ENCODE peak calls at places on chromosomes 3 and 15, in seven cellular contexts. T, A, N, X, J, H and Q are unnamed samples.

GRCh38 chr15:80839764-80840130 is 60.6 kb downstream of the CEMIP start:
- DNase-seq in T (no peak), A (no peak), X (no peak), H (no peak), N (no peak), J (no peak), Q (no peak)

GRCh38 chr15:81783586-81783985 is 262.2 kb downstream of the MEX3B start:
- DNase-seq in H (no peak), A (no peak), T (no peak), J (no peak), X (no peak), N (no peak), Q (no peak)

GRCh38 chr3:117059054-117059989 is 349.7 kb downstream of the TUSC7 start:
- DNase-seq in T (peak; percentile 54), J (peak; percentile 11), N (no peak), H (peak; percentile 81), A (peak; percentile 27), X (peak; percentile 58), Q (peak; percentile 12)

GRCh38 chr3:149460123-149460522 is 14.4 kb upstream of the TM4SF4 start:
- DNase-seq in N (peak; percentile 65), X (peak; percentile 52), J (no peak), H (no peak), T (no peak), A (no peak), Q (no peak)

GRCh38 chr3:61997112-61997511 is 376.2 kb downstream of the FEZF2 start:
- DNase-seq in T (peak; percentile 27), X (peak; percentile 21), A (peak; percentile 17), N (no peak), J (no peak), H (no peak), Q (no peak)

GRCh38 chr3:115072265-115073008 is 74.7 kb downstream of the ZBTB20 start:
- DNase-seq in A (no peak), H (peak; percentile 15), J (no peak), N (no peak), T (peak; percentile 57), X (peak; percentile 67), Q (no peak)

GRCh38 chr3:41682996-41683395 is 278.9 kb downstream of the ULK4 start:
- DNase-seq in H (no peak), A (no peak), T (peak; percentile 67), J (no peak), X (peak; percentile 54), N (no peak), Q (peak; percentile 5)

GRCh38 chr15:52288051-52288942 is 7.3 kb downstream of the MYO5C start:
- DNase-seq in X (peak; percentile 23), N (peak; percentile 63), H (no peak), J (no peak), T (no peak), A (no peak), Q (no peak)

GRCh38 chr3:27094721-27095120 is 274.5 kb downstream of the NEK10 start:
- DNase-seq in H (no peak), N (no peak), A (peak; percentile 71), X (no peak), T (no peak), J (no peak), Q (peak; percentile 89)

GRCh38 chr15:42215854-42216829 is 8.0 kb upstream of the VPS39 start:
- DNase-seq in A (peak; percentile 1), H (no peak), X (no peak), T (peak; percentile 23), J (no peak), N (no peak), Q (no peak)

GRCh38 chr3:172560026-172560425 is 36.8 kb upstream of the TNFSF10 start:
- DNase-seq in X (no peak), J (no peak), N (no peak), T (peak; percentile 26), H (no peak), A (no peak), Q (no peak)

GRCh38 chr15:90268415-90268814 is 2.9 kb downstream of the NGRN start:
- DNase-seq in H (peak; percentile 1), J (no peak), A (no peak), N (no peak), T (no peak), X (no peak), Q (no peak)

GRCh38 chr15:98731712-98732450 is 83.5 kb downstream of the IGF1R start:
- DNase-seq in X (no peak), T (no peak), N (no peak), J (no peak), A (peak; percentile 44), H (no peak), Q (no peak)

GRCh38 chr3:34419801-34420200 is 621.4 kb downstream of the PDCD6IP start:
- DNase-seq in X (no peak), N (no peak), T (no peak), A (peak; percentile 31), H (no peak), J (no peak), Q (peak; percentile 10)

GRCh38 chr15:43789409-43789808 is 2.7 kb upstream of the SERF2 start:
- DNase-seq in T (no peak), A (no peak), N (no peak), J (no peak), H (no peak), X (no peak), Q (no peak)

GRCh38 chr3:29324180-29324651 is 43.3 kb downstream of the RBMS3 start:
- DNase-seq in T (peak; percentile 82), N (peak; percentile 51), X (peak; percentile 86), J (peak; percentile 85), A (peak; percentile 15), H (no peak), Q (peak; percentile 85)

GRCh38 chr15:65423977-65424679 is 1.4 kb upstream of the IGDCC4 start:
- DNase-seq in H (no peak), X (peak; percentile 66), N (no peak), A (no peak), T (peak; percentile 60), J (no peak), Q (peak; percentile 7)

GRCh38 chr3:8204846-8205624 is 296.6 kb upstream of the LMCD1 start:
- DNase-seq in X (peak; percentile 86), N (no peak), H (no peak), T (no peak), J (no peak), A (no peak), Q (peak; percentile 71)

GRCh38 chr3:11185564-11186317 is 31.4 kb downstream of the HRH1 start:
- DNase-seq in N (peak; percentile 55), H (no peak), A (no peak), X (peak; percentile 86), J (no peak), T (peak; percentile 92), Q (no peak)

GRCh38 chr3:3707858-3708768 is 91.1 kb upstream of the LRRN1 start:
- DNase-seq in H (no peak), J (no peak), T (no peak), N (no peak), A (no peak), X (no peak), Q (no peak)

GRCh38 chr3:143222505-143222904 is 102.9 kb downstream of the CHST2 start:
- DNase-seq in A (no peak), H (no peak), J (no peak), X (peak; percentile 62), T (no peak), N (no peak), Q (peak; percentile 50)

GRCh38 chr3:11335056-11335608 is 62.9 kb downstream of the ATG7 start:
- DNase-seq in A (peak; percentile 83), J (peak; percentile 62), N (no peak), T (peak; percentile 81), X (peak; percentile 81), H (peak; percentile 20), Q (peak; percentile 61)

GRCh38 chr3:12479919-12480425 is 4.3 kb upstream of the TSEN2 start:
- DNase-seq in J (peak; percentile 62), X (peak; percentile 76), N (no peak), A (peak; percentile 55), T (peak; percentile 61), H (peak; percentile 66), Q (peak; percentile 18)

GRCh38 chr3:52245322-52246263 is at the start of gene PPM1M:
- DNase-seq in X (peak; percentile 79), A (no peak), N (no peak), T (peak; percentile 67), H (no peak), J (peak; percentile 54), Q (no peak)

GRCh38 chr3:53109822-53110771 is 20.1 kb downstream of the RFT1 start:
- DNase-seq in A (peak; percentile 82), N (peak; percentile 81), J (peak; percentile 55), H (no peak), X (peak; percentile 90), T (peak; percentile 69), Q (peak; percentile 93)

GRCh38 chr15:34810455-34811146 is 15.3 kb upstream of the ACTC1 start:
- DNase-seq in X (peak; percentile 98), J (no peak), H (no peak), A (no peak), N (no peak), T (peak; percentile 97), Q (no peak)

GRCh38 chr3:128854382-128854939 is 25.0 kb upstream of the ACAD9 start:
- DNase-seq in T (no peak), J (no peak), N (peak; percentile 50), A (peak; percentile 84), H (no peak), X (peak; percentile 9), Q (peak; percentile 97)

GRCh38 chr15:55897560-55898336 is 95.7 kb downstream of the NEDD4 start:
- DNase-seq in N (peak; percentile 59), J (peak; percentile 7), T (peak; percentile 81), A (peak; percentile 32), X (peak; percentile 79), H (peak; percentile 6), Q (no peak)

GRCh38 chr15:91685436-91685835 is 168.1 kb upstream of the SLCO3A1 start:
- DNase-seq in H (no peak), N (no peak), X (no peak), A (no peak), J (no peak), T (no peak), Q (no peak)

GRCh38 chr15:80778964-80779657 is at the start of gene CEMIP:
- DNase-seq in N (peak; percentile 87), J (peak; percentile 54), X (peak; percentile 91), T (peak; percentile 79), A (peak; percentile 61), H (peak; percentile 51), Q (no peak)